ENCODE peak calls at places on chromosomes 4 and X, in nine cellular contexts. One of them, this sample, is unnamed.

GRCh38 chr4:166432842-166433241 is 559.8 kb downstream of the TLL1 start:
- DNase-seq in HCT116: no peak
- DNase-seq in tibial nerve: no peak
- DNase-seq in heart left ventricle: no peak
- DNase-seq in testis: no peak
- DNase-seq in transverse colon: no peak
- DNase-seq in A549: no peak
- DNase-seq in IMR-90: no peak
- DNase-seq in body of pancreas: no peak
- DNase-seq in this sample: no peak

GRCh38 chrX:131068945-131069719 is 11.0 kb downstream of the ARHGAP36 start:
- DNase-seq in HCT116: peak
- DNase-seq in tibial nerve: no peak
- DNase-seq in heart left ventricle: no peak
- DNase-seq in testis: peak
- DNase-seq in transverse colon: no peak
- DNase-seq in A549: peak
- DNase-seq in IMR-90: no peak
- DNase-seq in body of pancreas: peak
- DNase-seq in this sample: no peak

GRCh38 chr4:76570141-76570989 is 135.3 kb downstream of the SHROOM3 start:
- DNase-seq in HCT116: no peak
- DNase-seq in tibial nerve: no peak
- DNase-seq in heart left ventricle: no peak
- DNase-seq in testis: no peak
- DNase-seq in transverse colon: no peak
- DNase-seq in A549: peak
- DNase-seq in IMR-90: peak
- DNase-seq in body of pancreas: peak
- DNase-seq in this sample: no peak

GRCh38 chr4:33013280-33013679 is 2293.1 kb downstream of the PCDH7 start:
- DNase-seq in HCT116: no peak
- DNase-seq in tibial nerve: no peak
- DNase-seq in heart left ventricle: no peak
- DNase-seq in testis: no peak
- DNase-seq in transverse colon: no peak
- DNase-seq in A549: no peak
- DNase-seq in IMR-90: no peak
- DNase-seq in body of pancreas: no peak
- DNase-seq in this sample: no peak

GRCh38 chrX:79413009-79413408 is 45.9 kb upstream of the ITM2A start:
- DNase-seq in HCT116: no peak
- DNase-seq in tibial nerve: no peak
- DNase-seq in heart left ventricle: no peak
- DNase-seq in testis: no peak
- DNase-seq in transverse colon: no peak
- DNase-seq in A549: peak
- DNase-seq in IMR-90: peak
- DNase-seq in body of pancreas: no peak
- DNase-seq in this sample: no peak

GRCh38 chr4:38141808-38142500 is 181.8 kb downstream of the PTTG2 start:
- DNase-seq in HCT116: no peak
- DNase-seq in tibial nerve: no peak
- DNase-seq in heart left ventricle: no peak
- DNase-seq in testis: no peak
- DNase-seq in transverse colon: no peak
- DNase-seq in A549: no peak
- DNase-seq in IMR-90: peak
- DNase-seq in body of pancreas: no peak
- DNase-seq in this sample: no peak

GRCh38 chr4:82851902-82852750 is 38.8 kb downstream of the SEC31A start:
- DNase-seq in HCT116: peak
- DNase-seq in tibial nerve: no peak
- DNase-seq in heart left ventricle: no peak
- DNase-seq in testis: no peak
- DNase-seq in transverse colon: no peak
- DNase-seq in A549: peak
- DNase-seq in IMR-90: peak
- DNase-seq in body of pancreas: no peak
- DNase-seq in this sample: no peak

GRCh38 chrX:132615396-132616131 is 126.7 kb upstream of the MBNL3 start:
- DNase-seq in HCT116: peak
- DNase-seq in tibial nerve: no peak
- DNase-seq in heart left ventricle: no peak
- DNase-seq in testis: peak
- DNase-seq in transverse colon: peak
- DNase-seq in A549: peak
- DNase-seq in IMR-90: peak
- DNase-seq in body of pancreas: peak
- DNase-seq in this sample: peak

GRCh38 chr4:36551697-36552214 is 270.3 kb downstream of the DTHD1 start:
- DNase-seq in HCT116: peak
- DNase-seq in tibial nerve: no peak
- DNase-seq in heart left ventricle: no peak
- DNase-seq in testis: no peak
- DNase-seq in transverse colon: no peak
- DNase-seq in A549: no peak
- DNase-seq in IMR-90: no peak
- DNase-seq in body of pancreas: no peak
- DNase-seq in this sample: no peak

GRCh38 chr4:74426101-74426500 is 18.8 kb upstream of the AREG start:
- DNase-seq in HCT116: no peak
- DNase-seq in tibial nerve: no peak
- DNase-seq in heart left ventricle: no peak
- DNase-seq in testis: no peak
- DNase-seq in transverse colon: no peak
- DNase-seq in A549: no peak
- DNase-seq in IMR-90: peak
- DNase-seq in body of pancreas: no peak
- DNase-seq in this sample: no peak

GRCh38 chr4:55396305-55397023 is 707 bp downstream of the TMEM165 start:
- DNase-seq in HCT116: no peak
- DNase-seq in tibial nerve: no peak
- DNase-seq in heart left ventricle: peak
- DNase-seq in testis: peak
- DNase-seq in transverse colon: peak
- DNase-seq in A549: no peak
- DNase-seq in IMR-90: peak
- DNase-seq in body of pancreas: peak
- DNase-seq in this sample: peak

GRCh38 chrX:77447339-77448149 is at the start of gene FGF16:
- DNase-seq in HCT116: no peak
- DNase-seq in tibial nerve: no peak
- DNase-seq in heart left ventricle: no peak
- DNase-seq in testis: no peak
- DNase-seq in transverse colon: no peak
- DNase-seq in A549: no peak
- DNase-seq in IMR-90: no peak
- DNase-seq in body of pancreas: no peak
- DNase-seq in this sample: no peak

GRCh38 chrX:13898084-13898483 is 81.2 kb upstream of the GPM6B start:
- DNase-seq in HCT116: no peak
- DNase-seq in tibial nerve: peak
- DNase-seq in heart left ventricle: peak
- DNase-seq in testis: peak
- DNase-seq in transverse colon: no peak
- DNase-seq in A549: peak
- DNase-seq in IMR-90: peak
- DNase-seq in body of pancreas: peak
- DNase-seq in this sample: no peak

GRCh38 chr4:145176641-145177432 is 3.6 kb downstream of the OTUD4 start:
- DNase-seq in HCT116: no peak
- DNase-seq in tibial nerve: no peak
- DNase-seq in heart left ventricle: no peak
- DNase-seq in testis: no peak
- DNase-seq in transverse colon: no peak
- DNase-seq in A549: no peak
- DNase-seq in IMR-90: peak
- DNase-seq in body of pancreas: no peak
- DNase-seq in this sample: no peak

GRCh38 chr4:145179201-145179860 is 1.1 kb downstream of the OTUD4 start:
- DNase-seq in HCT116: peak
- DNase-seq in tibial nerve: peak
- DNase-seq in heart left ventricle: peak
- DNase-seq in testis: peak
- DNase-seq in transverse colon: peak
- DNase-seq in A549: peak
- DNase-seq in IMR-90: peak
- DNase-seq in body of pancreas: peak
- DNase-seq in this sample: peak

GRCh38 chr4:145177511-145177905 is 2.9 kb downstream of the OTUD4 start:
- DNase-seq in HCT116: no peak
- DNase-seq in tibial nerve: no peak
- DNase-seq in heart left ventricle: peak
- DNase-seq in testis: no peak
- DNase-seq in transverse colon: no peak
- DNase-seq in A549: no peak
- DNase-seq in IMR-90: peak
- DNase-seq in body of pancreas: no peak
- DNase-seq in this sample: no peak

GRCh38 chr4:145178740-145179139 is 1.6 kb downstream of the OTUD4 start:
- DNase-seq in HCT116: no peak
- DNase-seq in tibial nerve: no peak
- DNase-seq in heart left ventricle: no peak
- DNase-seq in testis: no peak
- DNase-seq in transverse colon: no peak
- DNase-seq in A549: no peak
- DNase-seq in IMR-90: no peak
- DNase-seq in body of pancreas: no peak
- DNase-seq in this sample: no peak

GRCh38 chr4:145177906-145178538 is 2.4 kb downstream of the OTUD4 start:
- DNase-seq in HCT116: no peak
- DNase-seq in tibial nerve: no peak
- DNase-seq in heart left ventricle: no peak
- DNase-seq in testis: no peak
- DNase-seq in transverse colon: no peak
- DNase-seq in A549: peak
- DNase-seq in IMR-90: peak
- DNase-seq in body of pancreas: peak
- DNase-seq in this sample: no peak
- TF ChIP-seq POLR2A in HCT116: no peak
- TF ChIP-seq POLR2A in tibial nerve: no peak
- TF ChIP-seq POLR2A in heart left ventricle: no peak
- TF ChIP-seq POLR2A in testis: no peak
- TF ChIP-seq POLR2A in transverse colon: no peak
- TF ChIP-seq POLR2A in A549: no peak
- TF ChIP-seq POLR2A in IMR-90: no peak
- TF ChIP-seq POLR2A in body of pancreas: no peak
- TF ChIP-seq POLR2A in this sample: no peak

DNA sequence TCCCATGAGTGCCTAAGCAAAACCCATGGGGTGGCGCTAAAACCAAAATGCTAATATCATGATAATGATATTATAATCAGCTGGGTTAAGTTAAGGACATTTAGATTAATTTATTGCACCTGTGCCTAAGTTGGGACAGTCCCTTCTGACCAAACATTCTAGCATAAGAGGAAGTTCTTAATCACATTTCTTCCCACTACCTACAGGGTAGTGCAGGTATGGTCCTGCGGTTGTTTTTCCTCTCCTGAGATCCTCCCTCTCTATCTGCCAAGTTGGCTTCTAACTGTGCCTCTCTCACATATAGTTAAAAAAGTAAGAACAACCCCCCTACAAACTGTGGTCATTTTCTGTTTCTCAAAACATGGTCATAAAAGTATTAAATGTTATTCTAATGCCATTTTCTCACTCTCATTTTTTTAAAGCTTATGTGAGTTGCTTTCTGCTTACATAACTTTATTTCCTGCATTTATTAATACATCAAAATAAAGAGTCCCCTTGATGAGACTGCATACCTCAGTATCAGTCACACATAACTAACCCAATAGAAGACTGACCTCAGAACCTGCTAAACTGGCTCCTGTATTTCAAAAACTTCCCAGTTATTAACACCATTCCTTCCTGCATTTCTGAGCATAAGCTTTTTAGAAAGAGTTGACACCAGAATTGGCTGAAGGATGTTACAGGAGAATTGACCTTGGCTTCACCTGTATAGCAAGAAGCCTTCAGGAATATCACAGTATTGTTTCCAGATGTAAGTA is 1332.5 kb downstream of the FSTL5 start:
- DNase-seq in HCT116: no peak
- DNase-seq in tibial nerve: no peak
- DNase-seq in heart left ventricle: no peak
- DNase-seq in testis: no peak
- DNase-seq in transverse colon: no peak
- DNase-seq in A549: no peak
- DNase-seq in IMR-90: no peak
- DNase-seq in body of pancreas: no peak
- DNase-seq in this sample: no peak
- H3K27ac ChIP-seq in HCT116: no peak
- H3K27ac ChIP-seq in tibial nerve: no peak
- H3K27ac ChIP-seq in heart left ventricle: no peak
- H3K27ac ChIP-seq in testis: no peak
- H3K27ac ChIP-seq in transverse colon: no peak
- H3K27ac ChIP-seq in A549: no peak
- H3K27ac ChIP-seq in IMR-90: no peak
- H3K27ac ChIP-seq in body of pancreas: no peak
- H3K27ac ChIP-seq in this sample: no peak

DNA sequence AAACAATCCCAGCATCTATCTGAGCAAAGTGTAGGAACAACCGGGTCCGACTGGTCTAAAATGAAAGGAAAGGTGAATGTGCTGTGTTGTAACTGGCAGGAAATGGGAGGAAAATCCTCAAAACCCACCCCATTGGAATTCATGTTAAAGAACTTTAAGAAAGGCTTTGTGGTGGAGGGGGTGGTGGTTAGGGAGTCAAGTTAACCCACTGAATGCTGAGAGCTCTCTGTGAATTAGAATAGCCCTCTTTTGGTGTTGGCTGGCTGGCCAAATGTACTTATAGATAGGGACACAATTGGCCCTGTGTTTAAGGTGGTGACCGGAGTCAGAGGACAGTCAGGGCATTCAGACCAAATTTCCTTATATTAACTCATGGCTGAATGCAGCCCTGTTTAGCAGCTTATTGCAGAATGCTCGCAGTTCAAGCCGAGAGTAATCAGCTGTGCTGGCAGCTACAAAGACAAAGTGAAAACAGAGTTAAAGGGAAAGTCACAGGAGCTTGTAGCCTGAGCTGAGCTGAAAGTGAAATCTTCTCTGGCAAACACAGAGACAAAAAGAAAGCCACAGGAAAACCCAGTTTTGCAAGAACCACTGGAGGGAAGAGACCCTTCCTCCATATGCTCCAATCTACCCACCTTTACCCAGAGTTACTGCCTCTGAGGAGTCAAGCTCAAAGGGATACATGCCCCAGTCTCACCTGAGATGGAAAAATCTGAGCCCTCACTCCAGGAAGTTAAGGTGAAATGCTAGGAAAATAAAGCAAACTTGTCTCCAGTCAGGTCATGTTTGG is 38.5 kb upstream of the UGT2B7 start:
- DNase-seq in HCT116: no peak
- DNase-seq in tibial nerve: no peak
- DNase-seq in heart left ventricle: no peak
- DNase-seq in testis: no peak
- DNase-seq in transverse colon: no peak
- DNase-seq in A549: no peak
- DNase-seq in IMR-90: peak
- DNase-seq in body of pancreas: peak
- DNase-seq in this sample: no peak
- H3K4me3 ChIP-seq in HCT116: no peak
- H3K4me3 ChIP-seq in tibial nerve: no peak
- H3K4me3 ChIP-seq in heart left ventricle: no peak
- H3K4me3 ChIP-seq in testis: no peak
- H3K4me3 ChIP-seq in transverse colon: no peak
- H3K4me3 ChIP-seq in A549: no peak
- H3K4me3 ChIP-seq in IMR-90: no peak
- H3K4me3 ChIP-seq in body of pancreas: no peak
- H3K4me3 ChIP-seq in this sample: no peak

GRCh38 chrX:103404225-103405008 is 28.1 kb downstream of the BEX3 start:
- DNase-seq in HCT116: peak
- DNase-seq in tibial nerve: peak
- DNase-seq in heart left ventricle: peak
- DNase-seq in testis: peak
- DNase-seq in transverse colon: peak
- DNase-seq in A549: peak
- DNase-seq in IMR-90: peak
- DNase-seq in body of pancreas: peak
- DNase-seq in this sample: peak
- TF ChIP-seq POLR2A in HCT116: no peak
- TF ChIP-seq POLR2A in tibial nerve: no peak
- TF ChIP-seq POLR2A in heart left ventricle: no peak
- TF ChIP-seq POLR2A in testis: no peak
- TF ChIP-seq POLR2A in transverse colon: no peak
- TF ChIP-seq POLR2A in A549: peak
- TF ChIP-seq POLR2A in IMR-90: peak
- TF ChIP-seq POLR2A in body of pancreas: peak
- TF ChIP-seq POLR2A in this sample: no peak

This sample was measured in prostate gland.